ENCODE peak calls at places on chromosomes 12 and 14, in nine cellular contexts. O, L, Z, W, A, V, N, G and I are unnamed samples.

GRCh38 chr12:95549392-95550084 is 1.7 kb downstream of the USP44 start:
- DNase-seq in G (no peak), Z (no peak), O (no peak), L (no peak), N (no peak), V (no peak), W (no peak), A (no peak), I (no peak)

GRCh38 chr12:112131686-112132085 is 6.3 kb downstream of the TRAFD1 start:
- DNase-seq in Z (no peak), W (no peak), O (no peak), V (no peak), G (no peak), A (no peak), L (no peak), N (no peak), I (no peak)

GRCh38 chr14:74517731-74518130 is 24.2 kb downstream of the ISCA2 start:
- DNase-seq in O (no peak), N (no peak), A (no peak), G (no peak), W (no peak), L (no peak), Z (no peak), V (no peak), I (no peak)

GRCh38 chr14:68791078-68791983 is 1.5 kb downstream of the ZFP36L1 start:
- DNase-seq in W (no peak), V (no peak), Z (peak), G (no peak), A (peak), O (no peak), L (no peak), N (no peak), I (no peak)

GRCh38 chr12:2243275-2243674 is 190.5 kb downstream of the CACNA1C start:
- DNase-seq in A (peak), V (no peak), Z (no peak), O (no peak), L (no peak), W (no peak), G (no peak), N (no peak), I (no peak)

GRCh38 chr12:109827566-109828550 is 5.3 kb downstream of the TRPV4 start:
- DNase-seq in V (no peak), O (no peak), A (no peak), W (no peak), Z (no peak), G (no peak), L (peak), N (peak), I (no peak)

GRCh38 chr12:68877583-68877982 is 55.4 kb downstream of the CPM start:
- DNase-seq in A (no peak), G (no peak), L (no peak), V (no peak), O (no peak), Z (no peak), N (no peak), W (no peak), I (no peak)

GRCh38 chr12:121383601-121384019 is 16.3 kb upstream of the RNF34 start:
- DNase-seq in L (no peak), O (no peak), W (no peak), N (no peak), A (no peak), Z (no peak), G (no peak), V (no peak), I (no peak)

GRCh38 chr12:16329594-16329993 is 17.9 kb upstream of the MGST1 start:
- DNase-seq in O (no peak), Z (no peak), V (no peak), W (no peak), N (no peak), L (no peak), G (no peak), A (peak), I (no peak)

GRCh38 chr14:76987956-76988520 is 40.5 kb downstream of the IRF2BPL start:
- DNase-seq in O (no peak), W (no peak), A (no peak), V (no peak), N (no peak), G (no peak), L (no peak), Z (no peak), I (no peak)

GRCh38 chr14:93045965-93046695 is 69.6 kb downstream of the ITPK1 start:
- DNase-seq in O (no peak), Z (no peak), N (no peak), W (no peak), V (no peak), G (no peak), A (no peak), L (no peak), I (no peak)

GRCh38 chr12:71973687-71974086 is 35.0 kb downstream of the TPH2 start:
- DNase-seq in W (no peak), O (no peak), V (no peak), L (no peak), G (no peak), Z (no peak), A (peak), N (no peak), I (no peak)

GRCh38 chr14:91173221-91173670 is 59.4 kb downstream of the DGLUCY start:
- DNase-seq in A (peak), V (peak), O (peak), W (peak), Z (peak), N (peak), L (peak), G (peak), I (peak)

GRCh38 chr12:130126023-130126432 is 36.2 kb upstream of the FZD10 start:
- DNase-seq in A (no peak), W (no peak), V (no peak), Z (no peak), N (no peak), O (no peak), G (no peak), L (peak), I (no peak)

GRCh38 chr14:20608383-20609095 is 17.4 kb upstream of the RNASE12 start:
- DNase-seq in V (no peak), N (no peak), Z (no peak), O (no peak), L (no peak), A (peak), G (no peak), W (no peak), I (no peak)

GRCh38 chr12:104218935-104219334 is 3.4 kb downstream of the TXNRD1 start:
- DNase-seq in A (peak), W (no peak), Z (no peak), G (no peak), O (no peak), L (no peak), N (no peak), V (no peak), I (no peak)

GRCh38 chr12:46950116-46950515 is 124.3 kb upstream of the SLC38A4 start:
- DNase-seq in N (no peak), W (no peak), Z (no peak), A (no peak), O (no peak), V (no peak), G (no peak), L (no peak), I (no peak)

GRCh38 chr12:52389313-52390207 is 4.1 kb upstream of the KRT84 start:
- DNase-seq in O (no peak), L (peak), A (no peak), N (peak), G (no peak), W (no peak), Z (no peak), V (no peak), I (no peak)

GRCh38 chr12:1918875-1919236 is 404 bp upstream of the CACNA2D4 start:
- DNase-seq in O (no peak), G (no peak), V (no peak), N (no peak), A (no peak), W (no peak), Z (no peak), L (no peak), I (no peak)

GRCh38 chr14:97149775-97150174 is 352.6 kb downstream of the VRK1 start:
- DNase-seq in V (no peak), L (no peak), O (no peak), A (no peak), Z (no peak), W (no peak), G (no peak), N (no peak), I (no peak)

GRCh38 chr12:94663077-94663476 is 12.7 kb upstream of the TMCC3 start:
- DNase-seq in G (no peak), N (no peak), W (no peak), L (no peak), A (no peak), V (no peak), O (no peak), Z (no peak), I (no peak)

GRCh38 chr12:130014485-130014807 is 110.6 kb upstream of the TMEM132D start:
- DNase-seq in A (peak), W (no peak), O (no peak), L (no peak), G (no peak), N (no peak), Z (peak), V (no peak), I (no peak)